ENCODE peak calls at places on chromosomes 12 and 14, in five cellular contexts. A is fibroblast of gingiva, Y is T follicular helper cell, D is WERI-Rb-1, C is Caki2. M is an unnamed sample.

GRCh38 chr14:68627868-68628604 is 164.8 kb downstream of the ZFP36L1 start:
- DNase-seq in C (no peak), A (no peak), Y (peak), D (no peak), M (no peak)

GRCh38 chr12:51815571-51815970 is 32.9 kb downstream of the FIGNL2 start:
- DNase-seq in Y (no peak), D (no peak), A (no peak), C (no peak), M (no peak)

GRCh38 chr12:89909753-89910152 is 201.1 kb upstream of the ATP2B1 start:
- DNase-seq in Y (no peak), C (no peak), D (no peak), A (no peak), M (no peak)

GRCh38 chr14:54562334-54562733 is 4.6 kb upstream of the SAMD4A start:
- DNase-seq in Y (no peak), D (no peak), A (no peak), C (no peak), M (no peak)

GRCh38 chr12:131620946-131621681 is 89.8 kb upstream of the SFSWAP start:
- DNase-seq in C (no peak), D (no peak), Y (no peak), A (no peak), M (no peak)

GRCh38 chr14:76768201-76768656 is 7.0 kb downstream of the VASH1 start:
- DNase-seq in A (no peak), Y (peak), D (no peak), C (no peak), M (no peak)

GRCh38 chr12:4275869-4276253 is 2.3 kb downstream of the CCND2 start:
- DNase-seq in D (no peak), C (no peak), Y (no peak), A (no peak), M (no peak)

GRCh38 chr12:62767946-62768345 is 167.0 kb downstream of the PPM1H start:
- DNase-seq in D (no peak), Y (no peak), C (no peak), A (no peak), M (no peak)

GRCh38 chr12:107801150-107801549 is 26.6 kb downstream of the ASCL4 start:
- DNase-seq in A (no peak), Y (no peak), D (no peak), C (no peak), M (no peak)

GRCh38 chr12:109600481-109600880 is 26.9 kb downstream of the MVK start:
- DNase-seq in A (no peak), C (no peak), D (no peak), Y (no peak), M (no peak)

GRCh38 chr12:81530352-81530751 is 228.8 kb downstream of the PPFIA2 start:
- DNase-seq in Y (no peak), A (no peak), C (no peak), D (no peak), M (no peak)

GRCh38 chr12:11763760-11764520 is 114.5 kb downstream of the ETV6 start:
- DNase-seq in D (no peak), Y (no peak), C (peak), A (peak), M (no peak)

M was measured in SK-N-DZ.